ENCODE peak calls at places on chromosomes 16 and 17, in seven cellular contexts. S, A, O, H, N, Z and J are unnamed samples.

GRCh38 chr16:8505327-8505991 is 84.9 kb downstream of the TMEM114 start:
- DNase-seq in N (no peak), S (no peak), O (no peak), H (peak), Z (no peak), A (no peak), J (no peak)

GRCh38 chr16:814974-815373 is 14.4 kb upstream of the GNG13 start:
- DNase-seq in A (no peak), S (no peak), N (no peak), Z (no peak), H (no peak), O (no peak), J (no peak)

GRCh38 chr17:77512062-77512946 is 371.5 kb downstream of the SEC14L1 start:
- DNase-seq in S (no peak), H (no peak), O (no peak), N (no peak), A (no peak), Z (no peak), J (no peak)

GRCh38 chr16:11379420-11379819 is 34.2 kb downstream of the RMI2 start:
- DNase-seq in A (no peak), S (no peak), O (no peak), Z (no peak), H (peak), N (no peak), J (peak)

GRCh38 chr16:1330931-1331711 is 2.3 kb upstream of the BAIAP3 start:
- DNase-seq in H (no peak), A (no peak), Z (no peak), N (no peak), S (no peak), O (no peak), J (no peak)

GRCh38 chr17:45170976-45171337 is 9.3 kb downstream of the HEXIM2 start:
- DNase-seq in S (no peak), H (peak), A (no peak), N (no peak), Z (peak), O (no peak), J (peak)

GRCh38 chr16:1696863-1697262 is 9.1 kb upstream of the MAPK8IP3 start:
- DNase-seq in Z (no peak), S (no peak), H (no peak), A (no peak), N (no peak), O (no peak), J (no peak)

GRCh38 chr17:59853168-59853918 is 39.4 kb downstream of the TUBD1 start:
- DNase-seq in A (no peak), N (no peak), O (no peak), S (peak), Z (no peak), H (peak), J (peak)

GRCh38 chr16:85056211-85056748 is 28.7 kb downstream of the KIAA0513 start:
- DNase-seq in N (no peak), A (no peak), O (no peak), Z (no peak), H (no peak), S (no peak), J (no peak)

GRCh38 chr17:64632193-64632592 is 29.9 kb downstream of the SMURF2 start:
- DNase-seq in H (peak), O (no peak), Z (no peak), N (no peak), S (no peak), A (no peak), J (no peak)

GRCh38 chr16:20402651-20403050 is 1.9 kb downstream of the PDILT start:
- DNase-seq in Z (no peak), H (no peak), O (no peak), N (no peak), S (no peak), A (no peak), J (no peak)

GRCh38 chr17:80259642-80260535 is 763 bp upstream of the RNF213 start:
- DNase-seq in Z (peak), N (peak), S (peak), H (peak), O (peak), A (peak), J (peak)

GRCh38 chr16:11407047-11407982 is 62.1 kb downstream of the RMI2 start:
- DNase-seq in S (peak), A (peak), H (peak), O (peak), Z (peak), N (peak), J (peak)

GRCh38 chr16:67284699-67285646 is 5.6 kb downstream of the PLEKHG4 start:
- DNase-seq in Z (no peak), H (peak), A (no peak), O (no peak), S (no peak), N (no peak), J (peak)

GRCh38 chr17:45092932-45093430 is 31.9 kb downstream of the NMT1 start:
- DNase-seq in S (no peak), O (no peak), Z (peak), A (peak), H (peak), N (no peak), J (peak)

GRCh38 chr16:5044011-5044540 is 10.3 kb upstream of the NAGPA start:
- DNase-seq in O (no peak), N (no peak), H (no peak), A (no peak), S (no peak), Z (peak), J (no peak)

GRCh38 chr16:23342083-23342640 is 40.1 kb downstream of the SCNN1B start:
- DNase-seq in A (no peak), N (no peak), Z (no peak), S (no peak), O (no peak), H (no peak), J (no peak)

GRCh38 chr16:81821422-81822128 is 42.5 kb downstream of the PLCG2 start:
- DNase-seq in A (no peak), S (no peak), O (no peak), N (no peak), H (no peak), Z (no peak), J (no peak)

GRCh38 chr16:65846210-65846602 is 520.3 kb upstream of the CDH5 start:
- DNase-seq in O (no peak), A (no peak), Z (no peak), S (no peak), N (no peak), H (no peak), J (no peak)

GRCh38 chr17:31272236-31272635 is 24.8 kb downstream of the OMG start:
- DNase-seq in N (no peak), O (no peak), Z (no peak), H (no peak), S (no peak), A (no peak), J (no peak)

GRCh38 chr17:68784431-68784830 is 170.8 kb downstream of the ABCA8 start:
- DNase-seq in A (no peak), O (no peak), Z (no peak), N (no peak), S (no peak), H (no peak), J (no peak)

GRCh38 chr16:87790278-87791023 is 24.7 kb upstream of the KLHDC4 start:
- DNase-seq in Z (peak), S (no peak), O (peak), N (no peak), H (no peak), A (no peak), J (peak)

GRCh38 chr17:35371934-35372333 is 1.5 kb downstream of the SLFN11 start:
- DNase-seq in S (no peak), N (no peak), Z (no peak), O (no peak), H (no peak), A (no peak), J (no peak)

GRCh38 chr16:55057866-55058265 is 127.2 kb downstream of the IRX5 start:
- DNase-seq in S (no peak), Z (no peak), N (no peak), A (no peak), H (no peak), O (no peak), J (no peak)

GRCh38 chr17:46783031-46783593 is 35.4 kb downstream of the WNT3 start:
- DNase-seq in O (no peak), N (no peak), Z (no peak), S (no peak), A (no peak), H (peak), J (no peak)

GRCh38 chr17:16040710-16041251 is 41.2 kb downstream of the TTC19 start:
- DNase-seq in H (no peak), Z (no peak), S (no peak), O (no peak), A (no peak), N (no peak), J (no peak)

GRCh38 chr17:9292563-9292941 is 271.2 kb downstream of the NTN1 start:
- DNase-seq in N (no peak), S (no peak), Z (no peak), A (no peak), O (no peak), H (no peak), J (no peak)

GRCh38 chr17:75457047-75457654 is 716 bp downstream of the TMEM94 start:
- DNase-seq in H (peak), A (no peak), S (no peak), O (peak), N (no peak), Z (no peak), J (no peak)

GRCh38 chr17:7440113-7440822 is 956 bp downstream of the FGF11 start:
- DNase-seq in A (no peak), N (no peak), S (no peak), O (peak), Z (peak), H (peak), J (peak)

GRCh38 chr17:58317421-58318064 is 11.1 kb downstream of the TSPOAP1 start:
- DNase-seq in H (peak), N (peak), Z (no peak), A (no peak), O (peak), S (peak), J (peak)

GRCh38 chr16:80954985-80955384 is 51.7 kb downstream of the CMC2 start:
- DNase-seq in S (no peak), N (no peak), O (no peak), H (no peak), A (no peak), Z (no peak), J (no peak)

GRCh38 chr17:37274432-37274831 is 101.4 kb upstream of the C17orf78 start:
- DNase-seq in H (no peak), N (no peak), A (no peak), O (no peak), Z (no peak), S (no peak), J (no peak)